ENCODE peak calls at places on chromosomes 13 and 19, in ten cellular contexts. D is GM23248, V is coronary artery, W is fibroblast of lung, T is tibial nerve, E is adrenal gland, M is psoas muscle, X is cardiac muscle cell, Y is right cardiac atrium, R is heart right ventricle. C is an unnamed sample.

GRCh38 chr13:113273856-113274590 is 23.0 kb upstream of the LAMP1 start:
- DNase-seq in R (no peak), W (peak; percentile 48), E (no peak), D (peak; percentile 88), Y (no peak), M (no peak), X (no peak), T (no peak), V (no peak), C (peak; percentile 19)

GRCh38 chr13:79909664-79910063 is 428.7 kb downstream of the NDFIP2 start:
- DNase-seq in D (no peak), T (no peak), E (no peak), X (no peak), V (no peak), W (no peak), M (no peak), R (no peak), Y (no peak), C (no peak)

GRCh38 chr19:15426485-15427349 is 7.9 kb upstream of the AKAP8L start:
- DNase-seq in R (no peak), E (no peak), W (no peak), T (no peak), X (no peak), V (no peak), Y (no peak), D (no peak), M (peak; percentile 46), C (no peak)

GRCh38 chr13:57918913-57919312 is 287.4 kb downstream of the PCDH17 start:
- DNase-seq in D (no peak), R (no peak), T (no peak), E (no peak), W (no peak), V (no peak), Y (no peak), M (no peak), X (peak; percentile 15), C (no peak)

GRCh38 chr13:40668335-40668734 is 1.9 kb upstream of the FOXO1 start:
- DNase-seq in X (no peak), Y (peak; percentile 59), V (no peak), T (peak; percentile 63), R (peak; percentile 42), W (peak; percentile 27), D (peak; percentile 57), M (peak; percentile 79), E (no peak), C (no peak)

GRCh38 chr13:113655358-113656014 is 2.5 kb downstream of the ATP4B start:
- DNase-seq in V (peak; percentile 61), X (no peak), E (no peak), R (no peak), Y (no peak), M (peak; percentile 28), W (no peak), T (no peak), D (no peak), C (peak; percentile 20)

GRCh38 chr19:12946092-12946845 is 607 bp downstream of the RAD23A start:
- DNase-seq in E (peak; percentile 86), T (no peak), X (peak; percentile 91), W (peak; percentile 81), V (peak; percentile 89), M (peak; percentile 93), D (peak; percentile 96), R (peak; percentile 69), Y (peak; percentile 75), C (no peak)

GRCh38 chr13:44403720-44404063 is 30.1 kb downstream of the SERP2 start:
- DNase-seq in X (no peak), W (no peak), V (no peak), D (no peak), T (no peak), Y (peak; percentile 35), E (no peak), R (no peak), M (no peak), C (no peak)

GRCh38 chr19:12868540-12869112 is 12.6 kb downstream of the DNASE2 start:
- DNase-seq in D (peak; percentile 25), V (no peak), R (no peak), T (no peak), X (no peak), M (no peak), W (no peak), Y (no peak), E (no peak), C (no peak)

GRCh38 chr13:95156208-95156607 is 145.0 kb downstream of the ABCC4 start:
- DNase-seq in Y (no peak), V (no peak), R (no peak), W (peak; percentile 61), E (no peak), M (no peak), T (no peak), X (no peak), D (peak; percentile 42), C (no peak)

GRCh38 chr19:37999309-38000213 is 92.6 kb downstream of the SIPA1L3 start:
- DNase-seq in Y (peak; percentile 72), M (peak; percentile 85), D (peak; percentile 97), E (peak; percentile 72), T (peak; percentile 44), R (peak; percentile 60), W (peak; percentile 95), X (no peak), V (peak; percentile 79), C (no peak)

GRCh38 chr19:51783373-51783772 is 11.6 kb upstream of the FPR3 start:
- DNase-seq in E (no peak), M (no peak), X (no peak), T (no peak), Y (no peak), V (no peak), D (peak; percentile 46), W (no peak), R (no peak), C (no peak)

DNA sequence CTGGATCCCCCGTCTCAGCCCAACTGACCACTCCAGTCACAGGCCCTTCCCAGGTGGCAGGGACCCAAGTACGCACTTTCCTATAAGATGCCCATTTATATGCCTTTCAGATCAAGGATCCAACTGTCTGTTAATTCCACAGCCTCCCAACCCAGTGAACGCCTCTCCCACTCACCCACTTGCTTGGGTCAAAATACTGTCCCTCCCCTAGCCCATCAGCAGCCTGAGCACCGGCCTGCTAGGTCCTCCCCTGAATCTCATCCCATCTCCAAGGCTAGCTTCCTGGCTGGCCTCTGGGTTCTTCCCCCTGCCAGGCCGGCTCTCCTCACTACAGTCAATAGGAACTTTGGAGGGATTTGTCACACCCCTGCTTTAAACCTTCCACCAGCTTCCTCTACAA is 1.9 kb downstream of the UBE2S start:
- DNase-seq in Y (no peak), E (no peak), M (no peak), X (no peak), W (no peak), R (no peak), T (no peak), V (no peak), D (no peak), C (no peak)
- H3K4me3 ChIP-seq in Y (no peak overlapping the region), E (no peak overlapping the region), M (no peak overlapping the region), X (peak overlapping the region; percentile 82), W (peak overlapping the region; percentile 92), R (peak overlapping the region; percentile 89), T (no peak overlapping the region), V (no peak overlapping the region), D (peak overlapping the region; percentile 92), C (no peak overlapping the region)

DNA sequence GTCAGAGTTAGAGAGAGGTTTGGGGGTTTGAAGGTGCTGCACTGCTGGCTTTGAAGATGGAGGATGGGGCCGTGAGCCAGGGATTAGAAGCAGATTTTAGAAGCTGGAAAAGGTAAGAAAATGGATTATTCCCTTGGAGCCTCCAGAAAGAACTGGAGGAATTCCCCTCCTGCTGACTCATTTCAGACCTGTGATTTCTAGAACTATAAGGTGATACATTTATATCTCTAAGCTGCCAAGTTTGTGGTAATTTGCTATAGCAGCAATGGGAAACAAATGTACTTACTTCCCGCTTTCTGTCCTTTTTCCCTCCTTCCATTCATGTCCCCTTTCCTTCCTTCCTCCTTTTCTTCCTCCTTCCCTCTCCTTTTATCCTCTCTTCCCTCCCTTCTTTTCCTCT is 78.5 kb upstream of the PCDH8 start:
- DNase-seq in Y (no peak), X (no peak), R (no peak), W (no peak), M (no peak), V (no peak), D (no peak), T (no peak), E (no peak), C (no peak)
- H3K27ac ChIP-seq in Y (no peak overlapping the region), X (no peak overlapping the region), R (no peak overlapping the region), W (no peak overlapping the region), M (no peak overlapping the region), V (no peak overlapping the region), D (no peak overlapping the region), T (no peak overlapping the region), E (no peak overlapping the region), C (no peak overlapping the region)

GRCh38 chr19:29662604-29663404 is 2.5 kb upstream of the PLEKHF1 start:
- DNase-seq in D (peak; percentile 99), M (peak; percentile 80), E (peak; percentile 72), W (peak; percentile 93), T (peak; percentile 46), Y (peak; percentile 83), R (peak; percentile 62), V (peak; percentile 90), X (peak; percentile 11), C (peak; percentile 79)
- H3K4me3 ChIP-seq in D (peak overlapping the region; percentile 69), M (peak overlapping the region; percentile 15), E (no peak overlapping the region), W (peak overlapping the region; percentile 33), T (no peak overlapping the region), Y (no peak overlapping the region), R (no peak overlapping the region), V (peak overlapping the region; percentile 49), X (no peak overlapping the region), C (no peak overlapping the region)

GRCh38 chr13:21078501-21078900 is 17.1 kb upstream of the LATS2 start:
- DNase-seq in D (peak; percentile 23), W (no peak), E (no peak), V (no peak), R (no peak), T (no peak), Y (no peak), M (no peak), X (no peak), C (no peak)

GRCh38 chr13:21077360-21078353 is 16.3 kb upstream of the LATS2 start:
- DNase-seq in X (no peak), T (no peak), Y (no peak), R (no peak), D (no peak), M (no peak), V (no peak), E (no peak), W (no peak), C (no peak)

GRCh38 chr13:21079206-21079605 is 17.8 kb upstream of the LATS2 start:
- DNase-seq in Y (no peak), T (no peak), V (no peak), R (no peak), M (no peak), W (no peak), E (no peak), D (no peak), X (no peak), C (no peak)

GRCh38 chr13:21079761-21080730 is 18.7 kb upstream of the LATS2 start:
- DNase-seq in T (peak; percentile 30), X (no peak), V (no peak), D (peak; percentile 91), R (peak; percentile 29), E (no peak), W (peak; percentile 79), M (no peak), Y (no peak), C (no peak)

DNA sequence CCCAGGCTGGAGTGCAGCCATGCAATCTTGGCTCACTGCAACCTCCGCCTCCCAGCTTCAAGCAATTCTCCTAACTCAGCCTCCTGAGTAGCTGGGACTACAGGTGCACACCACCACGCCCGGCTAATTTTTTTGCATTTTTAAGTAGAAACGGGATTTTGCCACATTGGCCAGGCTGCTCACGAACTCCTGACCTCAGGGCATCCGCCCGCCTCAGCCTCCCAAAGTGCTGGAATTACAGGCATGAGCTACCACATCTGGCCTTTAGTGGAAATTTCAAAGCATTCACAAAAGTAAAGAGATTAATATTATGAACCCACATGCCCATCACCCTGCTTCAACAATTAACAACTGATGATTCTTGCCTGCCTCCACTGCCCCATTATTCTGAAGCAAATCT is 20.5 kb upstream of the LATS2 start:
- DNase-seq in R (no peak), D (no peak), W (no peak), V (no peak), M (no peak), E (no peak), Y (no peak), X (no peak), T (no peak), C (no peak)
- H3K27ac ChIP-seq in R (no peak overlapping the region), D (no peak overlapping the region), W (no peak overlapping the region), V (no peak overlapping the region), M (no peak overlapping the region), E (no peak overlapping the region), Y (no peak overlapping the region), X (no peak overlapping the region), T (no peak overlapping the region), C (no peak overlapping the region)